ENCODE peak calls at places on chromosomes 12 and 14, in ten cellular contexts. One of them, this sample, is unnamed.

GRCh38 chr12:106285993-106286392 is 16.5 kb upstream of the TCP11L2 start:
- DNase-seq in GM23338: no peak
- DNase-seq in sigmoid colon: no peak
- DNase-seq in endodermal cell: peak
- DNase-seq in ascending aorta: no peak
- DNase-seq in nephron progenitor cell: no peak
- DNase-seq in BE2C: no peak
- DNase-seq in WTC11: no peak
- DNase-seq in suprapubic skin: no peak
- DNase-seq in HepG2: no peak
- DNase-seq in this sample: no peak

GRCh38 chr14:89040080-89040437 is 215.6 kb downstream of the TTC8 start:
- DNase-seq in sigmoid colon: no peak
- DNase-seq in HepG2: no peak
- DNase-seq in BE2C: no peak
- DNase-seq in nephron progenitor cell: no peak
- DNase-seq in WTC11: no peak
- DNase-seq in endodermal cell: no peak
- DNase-seq in GM23338: no peak
- DNase-seq in suprapubic skin: no peak
- DNase-seq in ascending aorta: no peak
- DNase-seq in this sample: no peak

GRCh38 chr14:23930742-23931141 is 22.8 kb upstream of the DHRS4 start:
- DNase-seq in endodermal cell: no peak
- DNase-seq in WTC11: no peak
- DNase-seq in nephron progenitor cell: no peak
- DNase-seq in ascending aorta: no peak
- DNase-seq in BE2C: no peak
- DNase-seq in suprapubic skin: no peak
- DNase-seq in sigmoid colon: no peak
- DNase-seq in GM23338: no peak
- DNase-seq in HepG2: no peak
- DNase-seq in this sample: no peak

GRCh38 chr12:54370218-54370730 is 6.0 kb upstream of the GPR84 start:
- DNase-seq in GM23338: peak
- DNase-seq in endodermal cell: peak
- DNase-seq in nephron progenitor cell: peak
- DNase-seq in ascending aorta: no peak
- DNase-seq in suprapubic skin: peak
- DNase-seq in BE2C: peak
- DNase-seq in WTC11: peak
- DNase-seq in HepG2: no peak
- DNase-seq in sigmoid colon: peak
- DNase-seq in this sample: peak

GRCh38 chr12:121711925-121712461 is 559 bp upstream of the TMEM120B start:
- DNase-seq in ascending aorta: no peak
- DNase-seq in endodermal cell: no peak
- DNase-seq in sigmoid colon: peak
- DNase-seq in BE2C: peak
- DNase-seq in nephron progenitor cell: peak
- DNase-seq in HepG2: peak
- DNase-seq in suprapubic skin: no peak
- DNase-seq in GM23338: peak
- DNase-seq in WTC11: peak
- DNase-seq in this sample: peak

GRCh38 chr12:117718141-117718540 is 250.6 kb downstream of the KSR2 start:
- DNase-seq in HepG2: no peak
- DNase-seq in WTC11: no peak
- DNase-seq in ascending aorta: no peak
- DNase-seq in GM23338: no peak
- DNase-seq in suprapubic skin: no peak
- DNase-seq in BE2C: no peak
- DNase-seq in endodermal cell: no peak
- DNase-seq in sigmoid colon: no peak
- DNase-seq in nephron progenitor cell: no peak
- DNase-seq in this sample: no peak

GRCh38 chr12:77837876-77838291 is 7.2 kb downstream of the NAV3 start:
- DNase-seq in HepG2: no peak
- DNase-seq in BE2C: no peak
- DNase-seq in suprapubic skin: no peak
- DNase-seq in GM23338: no peak
- DNase-seq in sigmoid colon: no peak
- DNase-seq in endodermal cell: no peak
- DNase-seq in WTC11: no peak
- DNase-seq in nephron progenitor cell: no peak
- DNase-seq in ascending aorta: no peak
- DNase-seq in this sample: peak

GRCh38 chr12:128408669-128409068 is 141.7 kb downstream of the TMEM132C start:
- DNase-seq in suprapubic skin: no peak
- DNase-seq in HepG2: no peak
- DNase-seq in GM23338: no peak
- DNase-seq in ascending aorta: no peak
- DNase-seq in WTC11: no peak
- DNase-seq in sigmoid colon: no peak
- DNase-seq in endodermal cell: peak
- DNase-seq in BE2C: no peak
- DNase-seq in nephron progenitor cell: peak
- DNase-seq in this sample: peak

GRCh38 chr12:96500686-96501085 is 11.3 kb downstream of the CFAP54 start:
- DNase-seq in HepG2: no peak
- DNase-seq in suprapubic skin: no peak
- DNase-seq in BE2C: no peak
- DNase-seq in nephron progenitor cell: no peak
- DNase-seq in GM23338: no peak
- DNase-seq in sigmoid colon: no peak
- DNase-seq in endodermal cell: no peak
- DNase-seq in WTC11: no peak
- DNase-seq in ascending aorta: no peak
- DNase-seq in this sample: no peak

GRCh38 chr14:81169267-81169666 is 51.5 kb downstream of the GTF2A1 start:
- DNase-seq in suprapubic skin: no peak
- DNase-seq in BE2C: no peak
- DNase-seq in nephron progenitor cell: no peak
- DNase-seq in HepG2: no peak
- DNase-seq in WTC11: no peak
- DNase-seq in ascending aorta: no peak
- DNase-seq in endodermal cell: no peak
- DNase-seq in GM23338: no peak
- DNase-seq in sigmoid colon: no peak
- DNase-seq in this sample: no peak

GRCh38 chr14:32307881-32308582 is 21.1 kb upstream of the AKAP6 start:
- DNase-seq in ascending aorta: no peak
- DNase-seq in suprapubic skin: no peak
- DNase-seq in HepG2: peak
- DNase-seq in BE2C: no peak
- DNase-seq in nephron progenitor cell: no peak
- DNase-seq in sigmoid colon: no peak
- DNase-seq in GM23338: no peak
- DNase-seq in WTC11: no peak
- DNase-seq in endodermal cell: no peak
- DNase-seq in this sample: no peak

GRCh38 chr12:122021193-122021821 is 377 bp upstream of the BCL7A start:
- DNase-seq in GM23338: peak
- DNase-seq in endodermal cell: peak
- DNase-seq in HepG2: no peak
- DNase-seq in ascending aorta: no peak
- DNase-seq in suprapubic skin: no peak
- DNase-seq in nephron progenitor cell: peak
- DNase-seq in WTC11: peak
- DNase-seq in BE2C: peak
- DNase-seq in sigmoid colon: peak
- DNase-seq in this sample: peak

GRCh38 chr14:61588419-61588901 is 106.9 kb upstream of the HIF1A start:
- DNase-seq in WTC11: no peak
- DNase-seq in GM23338: no peak
- DNase-seq in nephron progenitor cell: no peak
- DNase-seq in suprapubic skin: no peak
- DNase-seq in ascending aorta: no peak
- DNase-seq in endodermal cell: no peak
- DNase-seq in HepG2: no peak
- DNase-seq in sigmoid colon: no peak
- DNase-seq in BE2C: no peak
- DNase-seq in this sample: no peak

GRCh38 chr12:55926738-55927587 is 731 bp downstream of the PYM1 start:
- DNase-seq in sigmoid colon: peak
- DNase-seq in nephron progenitor cell: peak
- DNase-seq in HepG2: peak
- DNase-seq in WTC11: peak
- DNase-seq in ascending aorta: peak
- DNase-seq in BE2C: peak
- DNase-seq in endodermal cell: peak
- DNase-seq in GM23338: peak
- DNase-seq in suprapubic skin: peak
- DNase-seq in this sample: peak
- TF ChIP-seq CTCF in sigmoid colon: peak
- TF ChIP-seq CTCF in nephron progenitor cell: peak
- TF ChIP-seq CTCF in HepG2: peak
- TF ChIP-seq CTCF in WTC11: peak
- TF ChIP-seq CTCF in ascending aorta: peak
- TF ChIP-seq CTCF in BE2C: peak
- TF ChIP-seq CTCF in endodermal cell: peak
- TF ChIP-seq CTCF in GM23338: peak
- TF ChIP-seq CTCF in suprapubic skin: peak
- TF ChIP-seq CTCF in this sample: peak

GRCh38 chr12:10721654-10722501 is 1.2 kb downstream of the YBX3 start:
- DNase-seq in HepG2: peak
- DNase-seq in BE2C: no peak
- DNase-seq in suprapubic skin: peak
- DNase-seq in ascending aorta: peak
- DNase-seq in nephron progenitor cell: peak
- DNase-seq in WTC11: peak
- DNase-seq in GM23338: peak
- DNase-seq in endodermal cell: no peak
- DNase-seq in sigmoid colon: peak
- DNase-seq in this sample: peak

GRCh38 chr12:10719482-10719881 is 3.6 kb downstream of the YBX3 start:
- DNase-seq in BE2C: no peak
- DNase-seq in sigmoid colon: no peak
- DNase-seq in WTC11: no peak
- DNase-seq in suprapubic skin: no peak
- DNase-seq in nephron progenitor cell: no peak
- DNase-seq in GM23338: no peak
- DNase-seq in ascending aorta: no peak
- DNase-seq in endodermal cell: no peak
- DNase-seq in HepG2: no peak
- DNase-seq in this sample: no peak

GRCh38 chr12:10720974-10721565 is 2.1 kb downstream of the YBX3 start:
- DNase-seq in HepG2: no peak
- DNase-seq in WTC11: no peak
- DNase-seq in GM23338: no peak
- DNase-seq in nephron progenitor cell: no peak
- DNase-seq in BE2C: no peak
- DNase-seq in suprapubic skin: no peak
- DNase-seq in ascending aorta: no peak
- DNase-seq in endodermal cell: no peak
- DNase-seq in sigmoid colon: no peak
- DNase-seq in this sample: no peak

GRCh38 chr12:10722905-10723866 is at the start of gene YBX3:
- DNase-seq in suprapubic skin: peak
- DNase-seq in GM23338: peak
- DNase-seq in ascending aorta: peak
- DNase-seq in endodermal cell: peak
- DNase-seq in HepG2: peak
- DNase-seq in BE2C: no peak
- DNase-seq in nephron progenitor cell: peak
- DNase-seq in WTC11: peak
- DNase-seq in sigmoid colon: peak
- DNase-seq in this sample: peak

GRCh38 chr12:10722502-10722904 is 620 bp downstream of the YBX3 start:
- DNase-seq in sigmoid colon: peak
- DNase-seq in WTC11: no peak
- DNase-seq in nephron progenitor cell: peak
- DNase-seq in GM23338: no peak
- DNase-seq in BE2C: no peak
- DNase-seq in endodermal cell: peak
- DNase-seq in ascending aorta: peak
- DNase-seq in HepG2: peak
- DNase-seq in suprapubic skin: peak
- DNase-seq in this sample: peak
- TF ChIP-seq CTCF in sigmoid colon: peak
- TF ChIP-seq CTCF in WTC11: no peak
- TF ChIP-seq CTCF in nephron progenitor cell: no peak
- TF ChIP-seq CTCF in GM23338: no peak
- TF ChIP-seq CTCF in BE2C: no peak
- TF ChIP-seq CTCF in endodermal cell: peak
- TF ChIP-seq CTCF in ascending aorta: no peak
- TF ChIP-seq CTCF in HepG2: no peak
- TF ChIP-seq CTCF in suprapubic skin: no peak
- TF ChIP-seq CTCF in this sample: no peak

GRCh38 chr14:99589651-99590530 is 14.1 kb downstream of the CCDC85C start:
- DNase-seq in endodermal cell: no peak
- DNase-seq in nephron progenitor cell: no peak
- DNase-seq in HepG2: no peak
- DNase-seq in GM23338: no peak
- DNase-seq in ascending aorta: no peak
- DNase-seq in sigmoid colon: peak
- DNase-seq in suprapubic skin: no peak
- DNase-seq in WTC11: no peak
- DNase-seq in BE2C: no peak
- DNase-seq in this sample: no peak

GRCh38 chr14:99589031-99589441 is 15.0 kb downstream of the CCDC85C start:
- DNase-seq in suprapubic skin: no peak
- DNase-seq in endodermal cell: no peak
- DNase-seq in WTC11: no peak
- DNase-seq in sigmoid colon: no peak
- DNase-seq in HepG2: no peak
- DNase-seq in BE2C: no peak
- DNase-seq in ascending aorta: no peak
- DNase-seq in nephron progenitor cell: no peak
- DNase-seq in GM23338: no peak
- DNase-seq in this sample: no peak

GRCh38 chr14:99592394-99592793 is 11.6 kb downstream of the CCDC85C start:
- DNase-seq in ascending aorta: no peak
- DNase-seq in WTC11: no peak
- DNase-seq in endodermal cell: no peak
- DNase-seq in nephron progenitor cell: no peak
- DNase-seq in GM23338: no peak
- DNase-seq in BE2C: no peak
- DNase-seq in sigmoid colon: no peak
- DNase-seq in HepG2: no peak
- DNase-seq in suprapubic skin: no peak
- DNase-seq in this sample: no peak

GRCh38 chr14:99592933-99593753 is 10.9 kb downstream of the CCDC85C start:
- DNase-seq in HepG2: no peak
- DNase-seq in endodermal cell: no peak
- DNase-seq in BE2C: no peak
- DNase-seq in suprapubic skin: no peak
- DNase-seq in sigmoid colon: peak
- DNase-seq in ascending aorta: no peak
- DNase-seq in nephron progenitor cell: no peak
- DNase-seq in GM23338: no peak
- DNase-seq in WTC11: no peak
- DNase-seq in this sample: no peak

GRCh38 chr14:99590746-99591555 is 13.1 kb downstream of the CCDC85C start:
- DNase-seq in suprapubic skin: no peak
- DNase-seq in endodermal cell: no peak
- DNase-seq in HepG2: no peak
- DNase-seq in BE2C: peak
- DNase-seq in sigmoid colon: peak
- DNase-seq in GM23338: no peak
- DNase-seq in nephron progenitor cell: no peak
- DNase-seq in WTC11: no peak
- DNase-seq in ascending aorta: no peak
- DNase-seq in this sample: peak
- TF ChIP-seq CTCF in suprapubic skin: no peak
- TF ChIP-seq CTCF in endodermal cell: no peak
- TF ChIP-seq CTCF in HepG2: no peak
- TF ChIP-seq CTCF in BE2C: no peak
- TF ChIP-seq CTCF in sigmoid colon: no peak
- TF ChIP-seq CTCF in GM23338: no peak
- TF ChIP-seq CTCF in nephron progenitor cell: no peak
- TF ChIP-seq CTCF in WTC11: no peak
- TF ChIP-seq CTCF in ascending aorta: no peak
- TF ChIP-seq CTCF in this sample: peak

GRCh38 chr12:103783744-103784664 is 57.0 kb downstream of the NT5DC3 start:
- DNase-seq in nephron progenitor cell: no peak
- DNase-seq in sigmoid colon: peak
- DNase-seq in endodermal cell: no peak
- DNase-seq in ascending aorta: no peak
- DNase-seq in BE2C: no peak
- DNase-seq in HepG2: no peak
- DNase-seq in WTC11: no peak
- DNase-seq in suprapubic skin: no peak
- DNase-seq in GM23338: no peak
- DNase-seq in this sample: no peak
- TF ChIP-seq CTCF in nephron progenitor cell: no peak
- TF ChIP-seq CTCF in sigmoid colon: no peak
- TF ChIP-seq CTCF in endodermal cell: no peak
- TF ChIP-seq CTCF in ascending aorta: no peak
- TF ChIP-seq CTCF in BE2C: no peak
- TF ChIP-seq CTCF in HepG2: no peak
- TF ChIP-seq CTCF in WTC11: no peak
- TF ChIP-seq CTCF in suprapubic skin: no peak
- TF ChIP-seq CTCF in GM23338: no peak
- TF ChIP-seq CTCF in this sample: no peak